ENCODE peak calls at places on chromosome 17, in nine cellular contexts. One of them, this sample, is unnamed.

GRCh38 chr17:30219315-30219714 is 16.2 kb downstream of the SLC6A4 start:
- DNase-seq in naive thymus-derived CD8-positive, alpha-beta T cell: no peak
- DNase-seq in CD8-positive, alpha-beta T cell: no peak
- DNase-seq in fibroblast of villous mesenchyme: no peak
- DNase-seq in NCI-H1092 treated with DMSO at 0.1 percent for 48 hours: no peak
- DNase-seq in SK-N-SH: no peak
- DNase-seq in stimulated activated CD4-positive, alpha-beta T cell treated with anti-CD3 and anti-CD28 coated beads, Interleukin-12 subunit alpha, Interleukin-12 subunit beta, amount 100 ng/mL, for 24 hours: no peak
- DNase-seq in globus pallidus: no peak
- DNase-seq in kidney tubule cell: no peak
- DNase-seq in this sample: no peak

GRCh38 chr17:66548158-66548557 is 245.7 kb downstream of the PRKCA start:
- DNase-seq in naive thymus-derived CD8-positive, alpha-beta T cell: no peak
- DNase-seq in CD8-positive, alpha-beta T cell: peak
- DNase-seq in fibroblast of villous mesenchyme: no peak
- DNase-seq in NCI-H1092 treated with DMSO at 0.1 percent for 48 hours: no peak
- DNase-seq in SK-N-SH: no peak
- DNase-seq in stimulated activated CD4-positive, alpha-beta T cell treated with anti-CD3 and anti-CD28 coated beads, Interleukin-12 subunit alpha, Interleukin-12 subunit beta, amount 100 ng/mL, for 24 hours: no peak
- DNase-seq in globus pallidus: no peak
- DNase-seq in kidney tubule cell: peak
- DNase-seq in this sample: no peak

GRCh38 chr17:30567231-30568116 is 90.3 kb downstream of the GOSR1 start:
- DNase-seq in naive thymus-derived CD8-positive, alpha-beta T cell: no peak
- DNase-seq in CD8-positive, alpha-beta T cell: no peak
- DNase-seq in fibroblast of villous mesenchyme: no peak
- DNase-seq in NCI-H1092 treated with DMSO at 0.1 percent for 48 hours: no peak
- DNase-seq in SK-N-SH: no peak
- DNase-seq in stimulated activated CD4-positive, alpha-beta T cell treated with anti-CD3 and anti-CD28 coated beads, Interleukin-12 subunit alpha, Interleukin-12 subunit beta, amount 100 ng/mL, for 24 hours: no peak
- DNase-seq in globus pallidus: no peak
- DNase-seq in kidney tubule cell: no peak
- DNase-seq in this sample: no peak

GRCh38 chr17:73203788-73204479 is 11.1 kb downstream of the COG1 start:
- DNase-seq in naive thymus-derived CD8-positive, alpha-beta T cell: peak
- DNase-seq in CD8-positive, alpha-beta T cell: peak
- DNase-seq in fibroblast of villous mesenchyme: no peak
- DNase-seq in NCI-H1092 treated with DMSO at 0.1 percent for 48 hours: no peak
- DNase-seq in SK-N-SH: no peak
- DNase-seq in stimulated activated CD4-positive, alpha-beta T cell treated with anti-CD3 and anti-CD28 coated beads, Interleukin-12 subunit alpha, Interleukin-12 subunit beta, amount 100 ng/mL, for 24 hours: no peak
- DNase-seq in globus pallidus: no peak
- DNase-seq in kidney tubule cell: no peak
- DNase-seq in this sample: no peak

GRCh38 chr17:59105852-59106462 is 723 bp downstream of the TRIM37 start:
- DNase-seq in naive thymus-derived CD8-positive, alpha-beta T cell: peak
- DNase-seq in CD8-positive, alpha-beta T cell: peak
- DNase-seq in fibroblast of villous mesenchyme: peak
- DNase-seq in NCI-H1092 treated with DMSO at 0.1 percent for 48 hours: peak
- DNase-seq in SK-N-SH: peak
- DNase-seq in stimulated activated CD4-positive, alpha-beta T cell treated with anti-CD3 and anti-CD28 coated beads, Interleukin-12 subunit alpha, Interleukin-12 subunit beta, amount 100 ng/mL, for 24 hours: peak
- DNase-seq in globus pallidus: peak
- DNase-seq in kidney tubule cell: peak
- DNase-seq in this sample: peak

GRCh38 chr17:10119203-10120112 is 78.9 kb downstream of the GAS7 start:
- DNase-seq in naive thymus-derived CD8-positive, alpha-beta T cell: no peak
- DNase-seq in CD8-positive, alpha-beta T cell: no peak
- DNase-seq in fibroblast of villous mesenchyme: no peak
- DNase-seq in NCI-H1092 treated with DMSO at 0.1 percent for 48 hours: no peak
- DNase-seq in SK-N-SH: no peak
- DNase-seq in stimulated activated CD4-positive, alpha-beta T cell treated with anti-CD3 and anti-CD28 coated beads, Interleukin-12 subunit alpha, Interleukin-12 subunit beta, amount 100 ng/mL, for 24 hours: no peak
- DNase-seq in globus pallidus: no peak
- DNase-seq in kidney tubule cell: peak
- DNase-seq in this sample: no peak

GRCh38 chr17:3002538-3003301 is 60.7 kb downstream of the OR1D5 start:
- DNase-seq in naive thymus-derived CD8-positive, alpha-beta T cell: no peak
- DNase-seq in CD8-positive, alpha-beta T cell: no peak
- DNase-seq in fibroblast of villous mesenchyme: no peak
- DNase-seq in NCI-H1092 treated with DMSO at 0.1 percent for 48 hours: no peak
- DNase-seq in SK-N-SH: no peak
- DNase-seq in stimulated activated CD4-positive, alpha-beta T cell treated with anti-CD3 and anti-CD28 coated beads, Interleukin-12 subunit alpha, Interleukin-12 subunit beta, amount 100 ng/mL, for 24 hours: no peak
- DNase-seq in globus pallidus: no peak
- DNase-seq in kidney tubule cell: no peak
- DNase-seq in this sample: no peak

GRCh38 chr17:19904924-19905323 is 37.2 kb upstream of the ULK2 start:
- DNase-seq in naive thymus-derived CD8-positive, alpha-beta T cell: no peak
- DNase-seq in CD8-positive, alpha-beta T cell: no peak
- DNase-seq in fibroblast of villous mesenchyme: no peak
- DNase-seq in NCI-H1092 treated with DMSO at 0.1 percent for 48 hours: no peak
- DNase-seq in SK-N-SH: no peak
- DNase-seq in stimulated activated CD4-positive, alpha-beta T cell treated with anti-CD3 and anti-CD28 coated beads, Interleukin-12 subunit alpha, Interleukin-12 subunit beta, amount 100 ng/mL, for 24 hours: no peak
- DNase-seq in globus pallidus: peak
- DNase-seq in kidney tubule cell: no peak
- DNase-seq in this sample: no peak

GRCh38 chr17:48335858-48336500 is 94.0 kb downstream of the SKAP1 start:
- DNase-seq in naive thymus-derived CD8-positive, alpha-beta T cell: no peak
- DNase-seq in CD8-positive, alpha-beta T cell: no peak
- DNase-seq in fibroblast of villous mesenchyme: peak
- DNase-seq in NCI-H1092 treated with DMSO at 0.1 percent for 48 hours: peak
- DNase-seq in SK-N-SH: peak
- DNase-seq in stimulated activated CD4-positive, alpha-beta T cell treated with anti-CD3 and anti-CD28 coated beads, Interleukin-12 subunit alpha, Interleukin-12 subunit beta, amount 100 ng/mL, for 24 hours: no peak
- DNase-seq in globus pallidus: peak
- DNase-seq in kidney tubule cell: peak
- DNase-seq in this sample: no peak

GRCh38 chr17:34156741-34157589 is 98.1 kb upstream of the CCL2 start:
- DNase-seq in naive thymus-derived CD8-positive, alpha-beta T cell: no peak
- DNase-seq in CD8-positive, alpha-beta T cell: no peak
- DNase-seq in fibroblast of villous mesenchyme: no peak
- DNase-seq in NCI-H1092 treated with DMSO at 0.1 percent for 48 hours: no peak
- DNase-seq in SK-N-SH: peak
- DNase-seq in stimulated activated CD4-positive, alpha-beta T cell treated with anti-CD3 and anti-CD28 coated beads, Interleukin-12 subunit alpha, Interleukin-12 subunit beta, amount 100 ng/mL, for 24 hours: no peak
- DNase-seq in globus pallidus: no peak
- DNase-seq in kidney tubule cell: no peak
- DNase-seq in this sample: peak

GRCh38 chr17:16439867-16440351 is 24.5 kb downstream of the TRPV2 start:
- DNase-seq in naive thymus-derived CD8-positive, alpha-beta T cell: peak
- DNase-seq in CD8-positive, alpha-beta T cell: peak
- DNase-seq in fibroblast of villous mesenchyme: peak
- DNase-seq in NCI-H1092 treated with DMSO at 0.1 percent for 48 hours: no peak
- DNase-seq in SK-N-SH: no peak
- DNase-seq in stimulated activated CD4-positive, alpha-beta T cell treated with anti-CD3 and anti-CD28 coated beads, Interleukin-12 subunit alpha, Interleukin-12 subunit beta, amount 100 ng/mL, for 24 hours: no peak
- DNase-seq in globus pallidus: no peak
- DNase-seq in kidney tubule cell: peak
- DNase-seq in this sample: no peak

GRCh38 chr17:19728114-19728495 is 11.7 kb upstream of the SLC47A2 start:
- DNase-seq in naive thymus-derived CD8-positive, alpha-beta T cell: no peak
- DNase-seq in CD8-positive, alpha-beta T cell: no peak
- DNase-seq in fibroblast of villous mesenchyme: peak
- DNase-seq in NCI-H1092 treated with DMSO at 0.1 percent for 48 hours: peak
- DNase-seq in SK-N-SH: peak
- DNase-seq in stimulated activated CD4-positive, alpha-beta T cell treated with anti-CD3 and anti-CD28 coated beads, Interleukin-12 subunit alpha, Interleukin-12 subunit beta, amount 100 ng/mL, for 24 hours: no peak
- DNase-seq in globus pallidus: peak
- DNase-seq in kidney tubule cell: peak
- DNase-seq in this sample: peak

GRCh38 chr17:42844271-42844670 is at the start of gene AOC2:
- DNase-seq in naive thymus-derived CD8-positive, alpha-beta T cell: no peak
- DNase-seq in CD8-positive, alpha-beta T cell: no peak
- DNase-seq in fibroblast of villous mesenchyme: no peak
- DNase-seq in NCI-H1092 treated with DMSO at 0.1 percent for 48 hours: no peak
- DNase-seq in SK-N-SH: no peak
- DNase-seq in stimulated activated CD4-positive, alpha-beta T cell treated with anti-CD3 and anti-CD28 coated beads, Interleukin-12 subunit alpha, Interleukin-12 subunit beta, amount 100 ng/mL, for 24 hours: no peak
- DNase-seq in globus pallidus: no peak
- DNase-seq in kidney tubule cell: no peak
- DNase-seq in this sample: no peak

This sample was measured in BE2C.